ENCODE peak calls at places on chromosomes 5 and 9, in seven cellular contexts. O, Q, C, W, X, J and I are unnamed samples.

GRCh38 chr5:40518511-40518917 is 161.2 kb upstream of the PTGER4 start:
- DNase-seq in Q (no peak), X (peak; percentile 99), O (no peak), C (no peak), J (peak; percentile 29), W (no peak), I (no peak)

GRCh38 chr9:96008502-96009222 is 133.2 kb downstream of the ERCC6L2 start:
- DNase-seq in O (no peak), W (no peak), C (no peak), J (no peak), Q (no peak), X (no peak), I (no peak)

GRCh38 chr5:27876071-27876470 is 837.7 kb upstream of the CDH9 start:
- DNase-seq in C (no peak), W (no peak), Q (no peak), X (no peak), J (no peak), O (no peak), I (no peak)

GRCh38 chr9:112493738-112494137 is 7.1 kb downstream of the KIAA1958 start:
- DNase-seq in O (no peak), J (no peak), Q (no peak), C (no peak), X (peak; percentile 13), W (no peak), I (no peak)

GRCh38 chr5:90161399-90161798 is 248.2 kb downstream of the CETN3 start:
- DNase-seq in O (peak; percentile 57), Q (no peak), X (peak; percentile 29), W (peak; percentile 18), J (no peak), C (no peak), I (peak; percentile 68)

GRCh38 chr5:65539827-65540226 is 23.1 kb downstream of the CENPK start:
- DNase-seq in X (peak; percentile 30), W (no peak), C (no peak), Q (no peak), O (no peak), J (no peak), I (no peak)

GRCh38 chr9:37421914-37422288 is 595 bp upstream of the GRHPR start:
- DNase-seq in Q (no peak), W (no peak), X (no peak), O (peak; percentile 71), C (no peak), J (no peak), I (no peak)

GRCh38 chr5:15255601-15256000 is 244.4 kb upstream of the FBXL7 start:
- DNase-seq in J (no peak), C (no peak), X (no peak), O (no peak), Q (no peak), W (no peak), I (no peak)

GRCh38 chr9:36023260-36024048 is 13.3 kb upstream of the RECK start:
- DNase-seq in X (peak; percentile 75), J (peak; percentile 60), O (peak; percentile 59), Q (peak; percentile 66), C (peak; percentile 70), W (peak; percentile 39), I (peak; percentile 53)

GRCh38 chr5:127290946-127291763 is 559 bp downstream of the MEGF10 start:
- DNase-seq in W (no peak), X (no peak), O (no peak), C (no peak), J (no peak), Q (no peak), I (no peak)

GRCh38 chr5:26889810-26890209 is 148.6 kb downstream of the CDH9 start:
- DNase-seq in W (no peak), X (no peak), O (no peak), C (no peak), J (no peak), Q (no peak), I (no peak)

GRCh38 chr9:133669402-133669801 is 33.2 kb downstream of the DBH start:
- DNase-seq in O (no peak), J (no peak), W (no peak), C (no peak), X (no peak), Q (no peak), I (no peak)

GRCh38 chr9:88476491-88477271 is 58.3 kb upstream of the NXNL2 start:
- DNase-seq in W (no peak), Q (no peak), X (peak; percentile 6), O (no peak), J (no peak), C (no peak), I (no peak)

GRCh38 chr5:150409638-150410523 is 2.8 kb downstream of the CD74 start:
- DNase-seq in J (peak; percentile 99), Q (peak; percentile 27), O (peak; percentile 84), W (peak; percentile 77), X (peak; percentile 93), C (peak; percentile 73), I (peak; percentile 90)

GRCh38 chr5:43631182-43631910 is 28.4 kb downstream of the NNT start:
- DNase-seq in J (peak; percentile 47), O (no peak), X (peak; percentile 93), C (peak; percentile 48), Q (peak; percentile 37), W (peak; percentile 71), I (peak; percentile 38)

GRCh38 chr9:15755660-15756059 is 202.8 kb downstream of the CCDC171 start:
- DNase-seq in W (no peak), Q (no peak), C (no peak), X (no peak), O (no peak), J (no peak), I (no peak)

GRCh38 chr9:81225586-81225985 is 463.8 kb downstream of the TLE1 start:
- DNase-seq in Q (no peak), O (no peak), J (no peak), W (no peak), X (no peak), C (no peak), I (no peak)

GRCh38 chr5:124623265-124623664 is 123.2 kb downstream of the ZNF608 start:
- DNase-seq in C (no peak), J (no peak), O (no peak), X (no peak), Q (no peak), W (no peak), I (no peak)

GRCh38 chr9:137705443-137705863 is 86.6 kb downstream of the EHMT1 start:
- DNase-seq in J (no peak), W (no peak), X (no peak), O (no peak), C (peak; percentile 56), Q (peak; percentile 19), I (no peak)

GRCh38 chr5:111645303-111645838 is 111.6 kb downstream of the NREP start:
- DNase-seq in Q (no peak), W (no peak), O (no peak), C (no peak), J (no peak), X (no peak), I (no peak)

GRCh38 chr5:116274251-116274650 is 189.4 kb downstream of the COMMD10 start:
- DNase-seq in Q (no peak), X (no peak), C (no peak), J (no peak), W (no peak), O (no peak), I (no peak)

GRCh38 chr5:29852329-29852728 is 1341.2 kb upstream of the CDH6 start:
- DNase-seq in Q (no peak), C (no peak), X (no peak), J (no peak), W (no peak), O (no peak), I (no peak)

GRCh38 chr5:52043137-52043536 is 659.9 kb downstream of the ISL1 start:
- DNase-seq in O (no peak), Q (no peak), C (no peak), X (no peak), J (no peak), W (no peak), I (no peak)

GRCh38 chr9:128638580-128638979 is 18.1 kb downstream of the DYNC2I2 start:
- DNase-seq in C (no peak), J (no peak), O (no peak), Q (no peak), X (no peak), W (no peak), I (no peak)

GRCh38 chr5:59709833-59710232 is 183.7 kb downstream of the PDE4D start:
- DNase-seq in X (peak; percentile 41), O (no peak), J (no peak), W (no peak), C (no peak), Q (no peak), I (no peak)
- H3K4me1 ChIP-seq in X (no peaks in the 10 kb centered on the region), O (peaks cover 3% of the 10 kb centered on the region), J (peaks cover 29% of the 10 kb centered on the region), W (no peaks in the 10 kb centered on the region), C (no peaks in the 10 kb centered on the region), Q (no peaks in the 10 kb centered on the region), I (peaks cover 25% of the 10 kb centered on the region)

DNA sequence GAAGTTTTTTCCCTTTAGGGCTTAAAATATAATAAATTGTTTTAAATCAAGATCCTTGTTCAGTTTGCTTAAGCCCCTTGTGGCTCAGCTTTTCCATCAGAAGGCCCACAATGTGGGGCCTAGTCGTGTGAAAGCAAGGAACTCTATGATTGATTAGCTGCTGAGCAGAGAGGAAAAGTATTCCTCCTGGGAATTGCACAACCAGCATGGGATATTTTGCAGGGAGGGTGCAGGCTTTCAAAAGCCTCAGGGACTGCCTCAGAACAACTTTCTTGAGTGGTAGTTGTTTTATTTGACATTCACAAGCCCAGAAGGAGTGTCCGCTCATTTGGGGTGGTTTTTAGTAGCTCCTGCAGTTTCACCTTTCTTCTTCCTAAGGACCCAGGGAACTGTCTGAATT is 19.8 kb downstream of the TTC23L start:
- DNase-seq in O (no peak), J (no peak), X (no peak), Q (no peak), C (no peak), W (no peak), I (no peak)
- H3K4me1 ChIP-seq in O (peaks cover 8% of the 10 kb centered on the region), J (no peaks in the 10 kb centered on the region), X (peaks cover 8% of the 10 kb centered on the region), Q (no peaks in the 10 kb centered on the region), C (no peaks in the 10 kb centered on the region), W (peaks cover 10% of the 10 kb centered on the region), I (no peaks in the 10 kb centered on the region)

DNA sequence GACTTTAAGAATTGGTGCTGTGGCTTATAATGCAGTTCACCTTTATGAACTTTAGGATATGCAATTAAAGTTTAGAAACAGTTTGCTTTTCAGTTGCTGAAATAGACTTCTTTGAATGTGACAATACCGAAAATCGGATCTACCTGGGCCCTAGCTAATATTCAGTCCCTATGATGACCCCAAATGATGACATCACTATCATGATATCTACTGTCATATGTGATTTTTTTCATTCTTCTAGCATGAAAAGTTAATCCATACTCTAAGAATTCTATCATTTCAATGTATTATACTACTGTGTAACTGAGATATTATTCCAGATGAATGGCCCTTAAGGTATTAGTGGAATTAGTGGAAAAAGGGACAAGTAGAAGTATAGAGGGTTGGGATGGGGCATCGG is 487.2 kb upstream of the TUSC1 start:
- DNase-seq in O (no peak), Q (no peak), X (no peak), J (no peak), W (no peak), C (no peak), I (no peak)
- H3K4me1 ChIP-seq in O (no peaks in the 10 kb centered on the region), Q (no peaks in the 10 kb centered on the region), X (peaks cover 24% of the 10 kb centered on the region), J (peaks cover 10% of the 10 kb centered on the region), W (no peaks in the 10 kb centered on the region), C (no peaks in the 10 kb centered on the region), I (peaks cover 11% of the 10 kb centered on the region)

GRCh38 chr5:169945831-169946261 is 34.4 kb downstream of the INSYN2B start:
- DNase-seq in C (no peak), J (no peak), Q (no peak), W (no peak), X (peak; percentile 72), O (peak; percentile 46), I (no peak)
- H3K4me1 ChIP-seq in C (no peaks in the 10 kb centered on the region), J (peaks cover 7% of the 10 kb centered on the region), Q (no peaks in the 10 kb centered on the region), W (no peaks in the 10 kb centered on the region), X (peaks cover 20% of the 10 kb centered on the region), O (no peaks in the 10 kb centered on the region), I (peaks cover 4% of the 10 kb centered on the region)